ENCODE peak calls at places on chromosomes 2 and 18, in five cellular contexts. V, X, S, B and R are unnamed samples.

GRCh38 chr2:133146893-133147292 is 421.4 kb downstream of the NCKAP5 start:
- DNase-seq in B (no peak), V (peak), S (peak), X (no peak), R (no peak)

GRCh38 chr18:46134920-46135675 is 30.9 kb downstream of the HAUS1 start:
- DNase-seq in B (no peak), V (no peak), S (no peak), X (no peak), R (no peak)

GRCh38 chr18:64713284-64713683 is 564.4 kb upstream of the LINC00305 start:
- DNase-seq in X (no peak), S (no peak), V (peak), B (no peak), R (no peak)

GRCh38 chr2:173347305-173348168 is 7.1 kb upstream of the CDCA7 start:
- DNase-seq in B (no peak), X (no peak), S (no peak), V (no peak), R (no peak)

GRCh38 chr2:153890572-153890971 is 18.9 kb downstream of the GALNT13 start:
- DNase-seq in B (no peak), S (no peak), V (no peak), X (no peak), R (no peak)

GRCh38 chr2:939936-940620 is 10.6 kb upstream of the SNTG2 start:
- DNase-seq in B (no peak), V (no peak), X (no peak), S (no peak), R (no peak)

GRCh38 chr2:240245706-240246105 is 105.2 kb upstream of the OTOS start:
- DNase-seq in B (peak), S (no peak), X (no peak), V (no peak), R (no peak)

GRCh38 chr2:161839931-161840330 is 215.7 kb downstream of the SLC4A10 start:
- DNase-seq in B (no peak), S (no peak), V (no peak), X (no peak), R (no peak)

DNA sequence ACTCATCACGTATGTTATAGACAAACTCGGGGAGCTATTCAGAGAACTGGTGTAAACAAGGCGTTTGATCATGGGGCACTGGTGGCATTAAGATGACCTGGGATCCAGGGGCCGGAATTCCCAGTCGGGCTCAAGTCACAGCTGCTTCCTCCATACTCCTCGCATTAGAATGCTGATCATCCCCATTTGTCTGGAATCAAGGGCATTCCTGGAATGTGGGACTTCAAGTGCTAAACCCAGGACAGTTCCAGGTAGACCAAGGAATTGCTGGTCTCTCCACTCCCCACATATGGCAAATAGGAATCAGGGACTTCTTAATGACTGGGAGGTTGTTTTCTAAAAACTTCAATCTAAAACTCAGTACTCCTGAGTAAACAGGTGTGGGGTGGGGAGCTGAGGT is 355.7 kb upstream of the RAB6C start:
- DNase-seq in V (no peak), X (no peak), B (no peak), S (no peak), R (no peak)
- TF ChIP-seq CTCF in V (no peak), X (no peak), B (no peak), S (no peak), R (no peak)

GRCh38 chr2:54423213-54423612 is 32.9 kb upstream of the SPTBN1 start:
- DNase-seq in B (no peak), V (no peak), S (no peak), X (no peak), R (no peak)
- H3K4me3 ChIP-seq in B (no peak), V (no peak), S (no peak), X (no peak), R (no peak)

DNA sequence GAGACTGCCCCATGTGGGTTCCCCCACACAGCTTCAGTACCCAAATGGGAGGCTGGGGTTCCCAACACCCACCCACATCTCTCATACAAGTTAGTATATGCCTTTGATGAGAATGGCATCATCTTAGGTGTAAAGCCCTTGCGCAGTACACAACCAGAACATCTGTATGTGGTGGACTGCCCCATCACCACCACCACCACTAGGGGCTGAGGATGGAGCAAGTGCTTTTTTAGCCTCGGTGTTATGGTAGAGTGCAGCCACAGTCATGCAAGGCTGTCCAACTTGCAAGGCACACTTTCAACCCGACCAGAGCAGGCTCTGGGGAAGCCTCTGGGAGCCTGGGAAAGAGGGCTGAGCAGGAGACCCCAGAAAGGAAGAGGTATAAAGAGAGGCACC is 241.2 kb downstream of the TFCP2L1 start:
- DNase-seq in V (no peak), S (peak), B (no peak), X (no peak), R (no peak)
- TF ChIP-seq CTCF in V (no peak), S (no peak), B (no peak), X (no peak), R (no peak)

GRCh38 chr2:113795405-113795920 is 39.0 kb upstream of the SLC35F5 start:
- DNase-seq in V (no peak), S (no peak), X (no peak), B (no peak), R (no peak)

GRCh38 chr2:113796592-113797180 is 40.2 kb upstream of the SLC35F5 start:
- DNase-seq in B (no peak), V (no peak), S (no peak), X (no peak), R (no peak)

GRCh38 chr2:113797237-113797636 is 40.8 kb upstream of the SLC35F5 start:
- DNase-seq in S (no peak), X (no peak), V (no peak), B (no peak), R (no peak)

DNA sequence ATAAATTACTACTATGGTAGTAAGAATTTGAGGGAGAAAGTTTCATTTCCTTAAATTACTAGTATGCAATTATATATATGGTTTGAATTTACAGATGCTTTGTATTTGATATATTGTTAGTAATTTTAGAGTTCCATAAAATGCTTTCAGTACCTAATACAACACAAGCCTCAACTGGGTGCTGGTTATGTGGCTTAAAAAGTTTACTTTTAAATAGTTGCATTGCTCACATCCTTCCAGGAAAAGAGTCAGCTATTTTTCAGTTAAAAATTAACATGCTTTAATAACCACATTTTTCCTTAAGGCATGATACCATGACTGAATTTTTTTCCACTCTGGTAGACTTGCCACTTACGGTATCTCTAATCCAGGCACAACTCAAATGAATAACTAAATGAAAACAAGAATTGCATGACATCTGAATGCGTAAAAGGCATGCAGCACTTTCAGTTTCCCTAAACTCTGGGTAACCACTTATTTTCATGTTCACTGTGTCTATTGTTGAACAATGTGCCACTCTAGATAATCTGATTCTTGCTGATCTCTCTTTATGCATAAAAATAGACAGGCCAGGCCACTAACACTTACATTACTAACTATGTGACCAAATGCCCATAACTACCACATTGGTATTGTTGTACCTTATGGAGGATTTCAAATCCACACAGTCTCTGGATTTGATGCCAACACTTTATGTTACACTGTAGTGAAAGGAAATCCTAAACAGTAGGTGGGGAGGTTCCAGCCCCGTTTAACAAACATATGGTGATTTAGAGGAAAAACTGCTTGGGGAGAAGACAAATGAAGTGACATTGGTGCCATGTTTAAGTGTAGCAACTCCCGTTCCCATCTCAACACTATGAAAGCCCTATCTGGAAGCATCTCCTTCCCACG is 35.5 kb upstream of the SLC35F5 start:
- DNase-seq in B (no peak), S (peak), X (peak), V (peak), R (peak)
- H3K4me3 ChIP-seq in B (no peak), S (no peak), X (no peak), V (peak), R (no peak)

DNA sequence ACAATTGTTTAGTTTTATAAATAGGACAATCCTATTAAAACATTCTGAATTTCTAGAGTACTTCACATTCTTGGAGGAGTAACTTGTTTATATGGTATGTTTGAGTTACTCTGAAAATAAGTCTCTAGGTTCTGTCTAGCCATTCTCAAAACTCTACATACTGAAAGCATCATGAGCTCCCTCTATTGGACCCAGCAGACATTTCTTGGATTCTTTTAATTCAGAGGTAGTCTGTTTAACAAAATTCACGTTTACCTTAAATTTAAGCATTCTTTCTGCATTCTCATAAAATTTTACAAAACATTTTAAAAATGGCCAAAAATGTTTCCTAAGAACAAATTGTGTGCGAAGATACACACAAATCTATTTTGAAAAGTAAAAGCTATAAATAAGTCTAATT is 15.3 kb downstream of the SP9 start:
- DNase-seq in S (peak), X (no peak), B (no peak), V (peak), R (no peak)
- TF ChIP-seq CTCF in S (peak), X (peak), B (no peak), V (peak), R (peak)

DNA sequence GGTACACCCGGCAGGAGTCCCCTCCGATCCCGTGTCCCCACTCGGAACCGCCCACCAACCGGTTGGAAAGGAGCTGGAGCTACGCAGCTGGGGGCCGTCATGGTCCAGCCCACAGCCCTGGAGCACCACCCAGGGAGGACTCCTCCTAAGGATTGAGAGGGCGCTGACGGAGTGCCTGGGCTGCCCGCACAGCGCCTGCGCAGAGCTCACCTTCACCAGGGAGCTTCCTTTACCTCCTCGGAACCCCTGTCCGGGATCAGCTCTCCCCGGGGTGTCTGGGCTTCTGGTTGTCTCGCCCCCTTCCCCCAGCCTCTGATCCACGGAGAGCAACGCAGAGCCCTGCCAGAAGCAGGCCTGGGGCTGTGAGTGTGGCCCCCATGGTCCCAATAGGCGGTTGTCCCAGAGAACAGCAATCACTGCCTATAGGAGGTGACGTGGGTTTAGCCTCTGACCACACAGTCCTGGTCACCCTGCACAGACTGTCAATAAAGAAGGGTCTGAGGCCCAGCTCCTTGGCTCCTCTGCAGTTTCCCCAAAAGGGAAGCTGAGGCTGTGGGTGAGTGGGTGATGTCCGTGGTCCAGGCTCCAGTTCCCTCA is 14.6 kb downstream of the ALPG start:
- DNase-seq in S (no peak), B (no peak), X (no peak), V (no peak), R (no peak)
- H3K4me3 ChIP-seq in S (peak), B (no peak), X (no peak), V (peak), R (no peak)

GRCh38 chr2:49288113-49288710 is 133.9 kb upstream of the FSHR start:
- DNase-seq in B (no peak), S (no peak), X (no peak), V (no peak), R (no peak)

GRCh38 chr2:49286726-49287125 is 132.4 kb upstream of the FSHR start:
- DNase-seq in X (no peak), V (no peak), S (no peak), B (no peak), R (no peak)

GRCh38 chr2:49288902-49289680 is 134.8 kb upstream of the FSHR start:
- DNase-seq in B (no peak), V (no peak), S (no peak), X (peak), R (no peak)

GRCh38 chr2:49289711-49290110 is 135.4 kb upstream of the FSHR start:
- DNase-seq in V (no peak), X (no peak), B (no peak), S (no peak), R (no peak)

DNA sequence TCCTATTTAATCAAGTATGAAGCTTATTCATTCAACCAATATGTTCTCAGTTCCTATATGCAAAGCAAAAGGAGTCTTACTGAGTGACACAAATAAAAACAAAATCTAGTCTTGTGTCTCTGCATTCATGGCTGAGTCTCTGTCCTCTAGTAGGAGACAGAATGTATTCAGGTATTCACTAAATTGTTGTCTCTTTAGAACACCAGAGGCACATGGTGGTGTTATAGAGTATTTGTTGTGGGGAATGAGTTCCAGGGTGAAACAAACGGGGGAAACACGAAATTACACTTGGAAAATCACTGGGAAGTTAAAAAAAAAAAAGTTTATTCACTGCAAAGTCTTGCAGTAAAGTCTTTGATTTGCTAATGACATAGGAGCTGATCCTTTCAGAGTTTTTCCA is 131.7 kb upstream of the FSHR start:
- DNase-seq in B (no peak), X (no peak), S (no peak), V (no peak), R (no peak)
- TF ChIP-seq CTCF in B (no peak), X (no peak), S (no peak), V (no peak), R (no peak)

GRCh38 chr2:109316091-109316490 is 187.1 kb downstream of the SH3RF3 start:
- DNase-seq in X (no peak), S (no peak), B (no peak), V (no peak), R (no peak)
- H3K4me3 ChIP-seq in X (no peak), S (no peak), B (no peak), V (no peak), R (no peak)

GRCh38 chr2:199485732-199486335 is 28.1 kb upstream of the SATB2 start:
- DNase-seq in V (peak), X (peak), B (peak), S (peak), R (peak)
- TF ChIP-seq CTCF in V (peak), X (peak), B (peak), S (peak), R (peak)

GRCh38 chr2:213235741-213236140 is 48.5 kb upstream of the SPAG16 start:
- DNase-seq in B (no peak), X (no peak), V (no peak), S (no peak), R (no peak)

GRCh38 chr2:213234641-213235040 is 49.6 kb upstream of the SPAG16 start:
- DNase-seq in S (no peak), X (no peak), V (no peak), B (no peak), R (no peak)

GRCh38 chr2:213232649-213233437 is 51.4 kb upstream of the SPAG16 start:
- DNase-seq in X (peak), B (no peak), V (no peak), S (no peak), R (no peak)

GRCh38 chr2:213231966-213232365 is 52.3 kb upstream of the SPAG16 start:
- DNase-seq in V (no peak), B (no peak), S (no peak), X (no peak), R (no peak)

DNA sequence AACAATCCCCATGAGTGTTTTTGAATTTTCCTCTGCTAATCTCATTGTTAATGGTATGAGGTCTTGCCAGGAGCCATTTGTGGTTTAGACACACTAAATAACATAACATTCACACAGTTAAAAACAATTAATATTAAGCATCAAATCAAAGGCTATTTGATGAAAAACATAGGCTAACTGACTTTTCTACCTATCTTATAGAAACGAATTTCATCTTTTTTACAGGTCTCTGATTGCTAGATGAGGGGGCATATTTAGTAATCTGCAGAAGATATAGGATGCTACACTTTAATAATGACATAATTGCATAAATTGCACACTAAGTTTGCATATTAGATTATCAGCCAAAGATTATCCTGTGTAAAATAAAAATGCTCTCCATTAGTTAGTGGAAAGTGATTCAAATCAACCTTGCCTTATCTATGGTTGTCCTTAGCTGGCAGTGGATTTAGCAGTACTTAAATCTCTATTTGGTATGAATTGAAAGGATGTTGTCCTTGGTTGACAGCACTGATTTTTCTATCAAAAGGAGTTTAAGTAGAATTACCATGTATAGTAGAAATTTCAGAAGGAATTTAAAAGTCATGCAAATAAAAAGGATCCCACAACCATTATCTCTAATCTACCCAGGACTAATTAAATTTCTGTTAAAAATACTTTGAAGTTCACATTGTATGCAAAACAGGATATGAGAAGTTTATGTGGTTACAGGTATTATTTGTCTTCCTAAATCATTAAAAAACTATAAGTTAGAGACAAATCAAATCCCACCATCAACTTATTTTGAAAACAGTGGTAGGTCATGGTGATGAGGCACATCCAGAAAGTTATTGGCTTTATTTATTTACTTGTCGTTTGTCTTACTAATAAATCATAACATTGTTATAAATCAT is 50.6 kb upstream of the SPAG16 start:
- DNase-seq in S (no peak), B (no peak), V (no peak), X (no peak), R (no peak)
- H3K4me3 ChIP-seq in S (no peak), B (no peak), V (no peak), X (no peak), R (no peak)